ENCODE peak calls at places on chromosomes 7 and 10, in eight cellular contexts. One of them, this sample, is unnamed.
A peak's percentile ranks its signal among the peaks of the same experiment; 100 is the strongest.

GRCh38 chr10:129495697-129496096 is 28.7 kb downstream of the MGMT start:
- DNase-seq in NAMALWA: no peak
- DNase-seq in Calu3: no peak
- DNase-seq in dermis microvascular lymphatic vessel endothelial cell: no peak
- DNase-seq in AG04450: no peak
- DNase-seq in GM10248: no peak
- DNase-seq in stimulated activated CD8-positive, alpha-beta memory T cell treated with anti-CD3 and anti-CD28 coated beads, Interleukin-15, amount 100 ng/mL, for 24 hours: no peak
- DNase-seq in left ventricle myocardium superior: no peak
- DNase-seq in this sample: no peak

GRCh38 chr7:30652132-30652531 is 30.1 kb downstream of the CRHR2 start:
- DNase-seq in NAMALWA: no peak
- DNase-seq in Calu3: no peak
- DNase-seq in dermis microvascular lymphatic vessel endothelial cell: no peak
- DNase-seq in AG04450: no peak
- DNase-seq in GM10248: no peak
- DNase-seq in stimulated activated CD8-positive, alpha-beta memory T cell treated with anti-CD3 and anti-CD28 coated beads, Interleukin-15, amount 100 ng/mL, for 24 hours: no peak
- DNase-seq in left ventricle myocardium superior: no peak
- DNase-seq in this sample: no peak

GRCh38 chr7:27921081-27921836 is 181.3 kb downstream of the TAX1BP1 start:
- DNase-seq in NAMALWA: peak; percentile 95
- DNase-seq in Calu3: peak; percentile 70
- DNase-seq in dermis microvascular lymphatic vessel endothelial cell: peak; percentile 88
- DNase-seq in AG04450: peak; percentile 76
- DNase-seq in GM10248: peak; percentile 40
- DNase-seq in stimulated activated CD8-positive, alpha-beta memory T cell treated with anti-CD3 and anti-CD28 coated beads, Interleukin-15, amount 100 ng/mL, for 24 hours: no peak
- DNase-seq in left ventricle myocardium superior: no peak
- DNase-seq in this sample: no peak

GRCh38 chr7:92598310-92598981 is 8.3 kb upstream of the FAM133B start:
- DNase-seq in NAMALWA: no peak
- DNase-seq in Calu3: no peak
- DNase-seq in dermis microvascular lymphatic vessel endothelial cell: no peak
- DNase-seq in AG04450: no peak
- DNase-seq in GM10248: no peak
- DNase-seq in stimulated activated CD8-positive, alpha-beta memory T cell treated with anti-CD3 and anti-CD28 coated beads, Interleukin-15, amount 100 ng/mL, for 24 hours: no peak
- DNase-seq in left ventricle myocardium superior: no peak
- DNase-seq in this sample: no peak

GRCh38 chr10:21100871-21101514 is 203.9 kb upstream of the NEBL start:
- DNase-seq in NAMALWA: no peak
- DNase-seq in Calu3: no peak
- DNase-seq in dermis microvascular lymphatic vessel endothelial cell: peak; percentile 67
- DNase-seq in AG04450: no peak
- DNase-seq in GM10248: no peak
- DNase-seq in stimulated activated CD8-positive, alpha-beta memory T cell treated with anti-CD3 and anti-CD28 coated beads, Interleukin-15, amount 100 ng/mL, for 24 hours: no peak
- DNase-seq in left ventricle myocardium superior: no peak
- DNase-seq in this sample: no peak

GRCh38 chr10:63343476-63343875 is 122.3 kb downstream of the JMJD1C start:
- DNase-seq in NAMALWA: no peak
- DNase-seq in Calu3: no peak
- DNase-seq in dermis microvascular lymphatic vessel endothelial cell: peak; percentile 11
- DNase-seq in AG04450: no peak
- DNase-seq in GM10248: no peak
- DNase-seq in stimulated activated CD8-positive, alpha-beta memory T cell treated with anti-CD3 and anti-CD28 coated beads, Interleukin-15, amount 100 ng/mL, for 24 hours: no peak
- DNase-seq in left ventricle myocardium superior: no peak
- DNase-seq in this sample: no peak

GRCh38 chr10:78267598-78267997 is 233.9 kb downstream of the RPS24 start:
- DNase-seq in NAMALWA: no peak
- DNase-seq in Calu3: no peak
- DNase-seq in dermis microvascular lymphatic vessel endothelial cell: no peak
- DNase-seq in AG04450: no peak
- DNase-seq in GM10248: no peak
- DNase-seq in stimulated activated CD8-positive, alpha-beta memory T cell treated with anti-CD3 and anti-CD28 coated beads, Interleukin-15, amount 100 ng/mL, for 24 hours: no peak
- DNase-seq in left ventricle myocardium superior: no peak
- DNase-seq in this sample: no peak

GRCh38 chr7:43711503-43711902 is 17.8 kb downstream of the COA1 start:
- DNase-seq in NAMALWA: no peak
- DNase-seq in Calu3: no peak
- DNase-seq in dermis microvascular lymphatic vessel endothelial cell: no peak
- DNase-seq in AG04450: no peak
- DNase-seq in GM10248: no peak
- DNase-seq in stimulated activated CD8-positive, alpha-beta memory T cell treated with anti-CD3 and anti-CD28 coated beads, Interleukin-15, amount 100 ng/mL, for 24 hours: no peak
- DNase-seq in left ventricle myocardium superior: no peak
- DNase-seq in this sample: no peak

GRCh38 chr7:73799282-73800141 is 29.4 kb upstream of the CLDN3 start:
- DNase-seq in NAMALWA: no peak
- DNase-seq in Calu3: no peak
- DNase-seq in dermis microvascular lymphatic vessel endothelial cell: peak; percentile 52
- DNase-seq in AG04450: no peak
- DNase-seq in GM10248: no peak
- DNase-seq in stimulated activated CD8-positive, alpha-beta memory T cell treated with anti-CD3 and anti-CD28 coated beads, Interleukin-15, amount 100 ng/mL, for 24 hours: no peak
- DNase-seq in left ventricle myocardium superior: no peak
- DNase-seq in this sample: no peak

GRCh38 chr10:69123306-69123746 is 652 bp upstream of the VPS26A start:
- DNase-seq in NAMALWA: no peak
- DNase-seq in Calu3: no peak
- DNase-seq in dermis microvascular lymphatic vessel endothelial cell: peak; percentile 75
- DNase-seq in AG04450: peak; percentile 24
- DNase-seq in GM10248: peak; percentile 50
- DNase-seq in stimulated activated CD8-positive, alpha-beta memory T cell treated with anti-CD3 and anti-CD28 coated beads, Interleukin-15, amount 100 ng/mL, for 24 hours: no peak
- DNase-seq in left ventricle myocardium superior: no peak
- DNase-seq in this sample: no peak

GRCh38 chr7:117269417-117269816 is 53.4 kb downstream of the WNT2 start:
- DNase-seq in NAMALWA: no peak
- DNase-seq in Calu3: no peak
- DNase-seq in dermis microvascular lymphatic vessel endothelial cell: peak; percentile 85
- DNase-seq in AG04450: peak; percentile 81
- DNase-seq in GM10248: no peak
- DNase-seq in stimulated activated CD8-positive, alpha-beta memory T cell treated with anti-CD3 and anti-CD28 coated beads, Interleukin-15, amount 100 ng/mL, for 24 hours: no peak
- DNase-seq in left ventricle myocardium superior: no peak
- DNase-seq in this sample: no peak

GRCh38 chr10:51231754-51232153 is 157.5 kb downstream of the PRKG1 start:
- DNase-seq in NAMALWA: no peak
- DNase-seq in Calu3: no peak
- DNase-seq in dermis microvascular lymphatic vessel endothelial cell: no peak
- DNase-seq in AG04450: no peak
- DNase-seq in GM10248: no peak
- DNase-seq in stimulated activated CD8-positive, alpha-beta memory T cell treated with anti-CD3 and anti-CD28 coated beads, Interleukin-15, amount 100 ng/mL, for 24 hours: no peak
- DNase-seq in left ventricle myocardium superior: no peak
- DNase-seq in this sample: no peak

GRCh38 chr7:101618207-101618839 is 10.8 kb downstream of the MYL10 start:
- DNase-seq in NAMALWA: no peak
- DNase-seq in Calu3: no peak
- DNase-seq in dermis microvascular lymphatic vessel endothelial cell: no peak
- DNase-seq in AG04450: no peak
- DNase-seq in GM10248: no peak
- DNase-seq in stimulated activated CD8-positive, alpha-beta memory T cell treated with anti-CD3 and anti-CD28 coated beads, Interleukin-15, amount 100 ng/mL, for 24 hours: no peak
- DNase-seq in left ventricle myocardium superior: no peak
- DNase-seq in this sample: no peak

GRCh38 chr10:49168821-49169495 is 19.2 kb downstream of the TMEM273 start:
- DNase-seq in NAMALWA: no peak
- DNase-seq in Calu3: no peak
- DNase-seq in dermis microvascular lymphatic vessel endothelial cell: no peak
- DNase-seq in AG04450: no peak
- DNase-seq in GM10248: no peak
- DNase-seq in stimulated activated CD8-positive, alpha-beta memory T cell treated with anti-CD3 and anti-CD28 coated beads, Interleukin-15, amount 100 ng/mL, for 24 hours: no peak
- DNase-seq in left ventricle myocardium superior: no peak
- DNase-seq in this sample: no peak

GRCh38 chr10:83248232-83248631 is 891.1 kb upstream of the GHITM start:
- DNase-seq in NAMALWA: no peak
- DNase-seq in Calu3: no peak
- DNase-seq in dermis microvascular lymphatic vessel endothelial cell: no peak
- DNase-seq in AG04450: no peak
- DNase-seq in GM10248: no peak
- DNase-seq in stimulated activated CD8-positive, alpha-beta memory T cell treated with anti-CD3 and anti-CD28 coated beads, Interleukin-15, amount 100 ng/mL, for 24 hours: no peak
- DNase-seq in left ventricle myocardium superior: no peak
- DNase-seq in this sample: no peak

GRCh38 chr10:78772986-78773530 is 295.7 kb upstream of the ZMIZ1 start:
- DNase-seq in NAMALWA: no peak
- DNase-seq in Calu3: no peak
- DNase-seq in dermis microvascular lymphatic vessel endothelial cell: no peak
- DNase-seq in AG04450: no peak
- DNase-seq in GM10248: no peak
- DNase-seq in stimulated activated CD8-positive, alpha-beta memory T cell treated with anti-CD3 and anti-CD28 coated beads, Interleukin-15, amount 100 ng/mL, for 24 hours: no peak
- DNase-seq in left ventricle myocardium superior: no peak
- DNase-seq in this sample: no peak

GRCh38 chr7:6226194-6226799 is 46.1 kb downstream of the CYTH3 start:
- DNase-seq in NAMALWA: no peak
- DNase-seq in Calu3: peak; percentile 12
- DNase-seq in dermis microvascular lymphatic vessel endothelial cell: no peak
- DNase-seq in AG04450: peak; percentile 82
- DNase-seq in GM10248: no peak
- DNase-seq in stimulated activated CD8-positive, alpha-beta memory T cell treated with anti-CD3 and anti-CD28 coated beads, Interleukin-15, amount 100 ng/mL, for 24 hours: no peak
- DNase-seq in left ventricle myocardium superior: no peak
- DNase-seq in this sample: no peak

GRCh38 chr7:107396990-107397389 is 72.9 kb upstream of the GPR22 start:
- DNase-seq in NAMALWA: no peak
- DNase-seq in Calu3: no peak
- DNase-seq in dermis microvascular lymphatic vessel endothelial cell: no peak
- DNase-seq in AG04450: no peak
- DNase-seq in GM10248: no peak
- DNase-seq in stimulated activated CD8-positive, alpha-beta memory T cell treated with anti-CD3 and anti-CD28 coated beads, Interleukin-15, amount 100 ng/mL, for 24 hours: no peak
- DNase-seq in left ventricle myocardium superior: no peak
- DNase-seq in this sample: no peak

GRCh38 chr10:126088144-126088543 is 191.8 kb downstream of the FANK1 start:
- DNase-seq in NAMALWA: no peak
- DNase-seq in Calu3: no peak
- DNase-seq in dermis microvascular lymphatic vessel endothelial cell: peak; percentile 37
- DNase-seq in AG04450: no peak
- DNase-seq in GM10248: no peak
- DNase-seq in stimulated activated CD8-positive, alpha-beta memory T cell treated with anti-CD3 and anti-CD28 coated beads, Interleukin-15, amount 100 ng/mL, for 24 hours: no peak
- DNase-seq in left ventricle myocardium superior: no peak
- DNase-seq in this sample: no peak

GRCh38 chr7:16657656-16658279 is 11.8 kb downstream of the BZW2 start:
- DNase-seq in NAMALWA: no peak
- DNase-seq in Calu3: peak; percentile 60
- DNase-seq in dermis microvascular lymphatic vessel endothelial cell: no peak
- DNase-seq in AG04450: peak; percentile 85
- DNase-seq in GM10248: no peak
- DNase-seq in stimulated activated CD8-positive, alpha-beta memory T cell treated with anti-CD3 and anti-CD28 coated beads, Interleukin-15, amount 100 ng/mL, for 24 hours: no peak
- DNase-seq in left ventricle myocardium superior: peak; percentile 57
- DNase-seq in this sample: peak; percentile 47

GRCh38 chr10:15141136-15142067 is 27.1 kb downstream of the NMT2 start:
- DNase-seq in NAMALWA: peak; percentile 74
- DNase-seq in Calu3: no peak
- DNase-seq in dermis microvascular lymphatic vessel endothelial cell: no peak
- DNase-seq in AG04450: no peak
- DNase-seq in GM10248: peak; percentile 61
- DNase-seq in stimulated activated CD8-positive, alpha-beta memory T cell treated with anti-CD3 and anti-CD28 coated beads, Interleukin-15, amount 100 ng/mL, for 24 hours: no peak
- DNase-seq in left ventricle myocardium superior: no peak
- DNase-seq in this sample: no peak

GRCh38 chr10:75400769-75401568 is 595 bp downstream of the ZNF503 start:
- DNase-seq in NAMALWA: no peak
- DNase-seq in Calu3: peak; percentile 70
- DNase-seq in dermis microvascular lymphatic vessel endothelial cell: peak; percentile 56
- DNase-seq in AG04450: no peak
- DNase-seq in GM10248: peak; percentile 33
- DNase-seq in stimulated activated CD8-positive, alpha-beta memory T cell treated with anti-CD3 and anti-CD28 coated beads, Interleukin-15, amount 100 ng/mL, for 24 hours: no peak
- DNase-seq in left ventricle myocardium superior: peak; percentile 80
- DNase-seq in this sample: peak; percentile 75

GRCh38 chr7:88243345-88243909 is 23.6 kb upstream of the SRI start:
- DNase-seq in NAMALWA: peak; percentile 73
- DNase-seq in Calu3: peak; percentile 41
- DNase-seq in dermis microvascular lymphatic vessel endothelial cell: peak; percentile 75
- DNase-seq in AG04450: no peak
- DNase-seq in GM10248: peak; percentile 21
- DNase-seq in stimulated activated CD8-positive, alpha-beta memory T cell treated with anti-CD3 and anti-CD28 coated beads, Interleukin-15, amount 100 ng/mL, for 24 hours: no peak
- DNase-seq in left ventricle myocardium superior: no peak
- DNase-seq in this sample: no peak

GRCh38 chr7:75977741-75978140 is 16.7 kb downstream of the TMEM120A start:
- DNase-seq in NAMALWA: no peak
- DNase-seq in Calu3: no peak
- DNase-seq in dermis microvascular lymphatic vessel endothelial cell: no peak
- DNase-seq in AG04450: no peak
- DNase-seq in GM10248: no peak
- DNase-seq in stimulated activated CD8-positive, alpha-beta memory T cell treated with anti-CD3 and anti-CD28 coated beads, Interleukin-15, amount 100 ng/mL, for 24 hours: no peak
- DNase-seq in left ventricle myocardium superior: peak; percentile 71
- DNase-seq in this sample: peak; percentile 66

GRCh38 chr7:1227814-1228534 is 4.7 kb upstream of the UNCX start:
- DNase-seq in NAMALWA: no peak
- DNase-seq in Calu3: no peak
- DNase-seq in dermis microvascular lymphatic vessel endothelial cell: no peak
- DNase-seq in AG04450: no peak
- DNase-seq in GM10248: no peak
- DNase-seq in stimulated activated CD8-positive, alpha-beta memory T cell treated with anti-CD3 and anti-CD28 coated beads, Interleukin-15, amount 100 ng/mL, for 24 hours: no peak
- DNase-seq in left ventricle myocardium superior: no peak
- DNase-seq in this sample: no peak

GRCh38 chr7:30837581-30837980 is 66.4 kb downstream of the MINDY4 start:
- DNase-seq in NAMALWA: no peak
- DNase-seq in Calu3: no peak
- DNase-seq in dermis microvascular lymphatic vessel endothelial cell: no peak
- DNase-seq in AG04450: no peak
- DNase-seq in GM10248: no peak
- DNase-seq in stimulated activated CD8-positive, alpha-beta memory T cell treated with anti-CD3 and anti-CD28 coated beads, Interleukin-15, amount 100 ng/mL, for 24 hours: no peak
- DNase-seq in left ventricle myocardium superior: no peak
- DNase-seq in this sample: no peak

GRCh38 chr10:14653271-14654161 is 121.2 kb downstream of the FAM107B start:
- DNase-seq in NAMALWA: peak; percentile 75
- DNase-seq in Calu3: peak; percentile 74
- DNase-seq in dermis microvascular lymphatic vessel endothelial cell: peak; percentile 32
- DNase-seq in AG04450: peak; percentile 38
- DNase-seq in GM10248: no peak
- DNase-seq in stimulated activated CD8-positive, alpha-beta memory T cell treated with anti-CD3 and anti-CD28 coated beads, Interleukin-15, amount 100 ng/mL, for 24 hours: no peak
- DNase-seq in left ventricle myocardium superior: no peak
- DNase-seq in this sample: no peak